ENCODE peak calls at places on chromosomes 7 and 10, in nine cellular contexts. T, Q, O, B, V, M, X, U and Y are unnamed samples.

GRCh38 chr7:122628651-122629411 is 70.1 kb downstream of the RNF133 start:
- DNase-seq in T (peak), Q (peak), O (no peak), B (no peak), V (no peak), M (no peak), X (no peak), U (no peak), Y (no peak)

GRCh38 chr10:23571884-23572283 is 133.0 kb downstream of the OTUD1 start:
- DNase-seq in T (no peak), Q (no peak), O (no peak), B (no peak), V (no peak), M (no peak), X (no peak), U (no peak), Y (no peak)

GRCh38 chr10:22874189-22874854 is 53.5 kb upstream of the ARMC3 start:
- DNase-seq in T (no peak), Q (no peak), O (no peak), B (no peak), V (peak), M (no peak), X (no peak), U (no peak), Y (no peak)

GRCh38 chr10:14779053-14779649 is 4.5 kb upstream of the FAM107B start:
- DNase-seq in T (no peak), Q (peak), O (no peak), B (no peak), V (no peak), M (no peak), X (no peak), U (no peak), Y (peak)

GRCh38 chr7:100588438-100588837 is 2.3 kb downstream of the FBXO24 start:
- DNase-seq in T (peak), Q (no peak), O (no peak), B (no peak), V (no peak), M (peak), X (peak), U (no peak), Y (no peak)

GRCh38 chr10:71840177-71840711 is 10.8 kb downstream of the PSAP start:
- DNase-seq in T (peak), Q (peak), O (no peak), B (no peak), V (peak), M (no peak), X (no peak), U (peak), Y (peak)

GRCh38 chr10:110457851-110458582 is 39.7 kb upstream of the DUSP5 start:
- DNase-seq in T (no peak), Q (no peak), O (no peak), B (no peak), V (no peak), M (no peak), X (peak), U (no peak), Y (no peak)

GRCh38 chr7:129771928-129772479 is 160.5 kb downstream of the NRF1 start:
- DNase-seq in T (no peak), Q (no peak), O (no peak), B (no peak), V (no peak), M (no peak), X (peak), U (no peak), Y (no peak)

GRCh38 chr7:20217193-20217948 is at the start of gene MACC1:
- DNase-seq in T (peak), Q (no peak), O (no peak), B (no peak), V (no peak), M (no peak), X (peak), U (peak), Y (no peak)

GRCh38 chr7:98297619-98298286 is 16.3 kb downstream of the BRI3 start:
- DNase-seq in T (no peak), Q (no peak), O (no peak), B (no peak), V (no peak), M (no peak), X (no peak), U (no peak), Y (no peak)

GRCh38 chr7:50555594-50556140 is 9.5 kb downstream of the DDC start:
- DNase-seq in T (no peak), Q (no peak), O (no peak), B (no peak), V (no peak), M (no peak), X (no peak), U (no peak), Y (no peak)

GRCh38 chr7:70574314-70574713 is 557.6 kb upstream of the GALNT17 start:
- DNase-seq in T (no peak), Q (no peak), O (no peak), B (no peak), V (no peak), M (no peak), X (no peak), U (no peak), Y (no peak)

GRCh38 chr10:33139191-33139646 is 181.2 kb upstream of the ITGB1 start:
- DNase-seq in T (no peak), Q (no peak), O (no peak), B (no peak), V (no peak), M (no peak), X (no peak), U (no peak), Y (no peak)

GRCh38 chr7:711967-712600 is 14.4 kb upstream of the DNAAF5 start:
- DNase-seq in T (no peak), Q (no peak), O (no peak), B (no peak), V (no peak), M (no peak), X (peak), U (no peak), Y (no peak)

GRCh38 chr10:64093304-64093703 is 572.1 kb downstream of the REEP3 start:
- DNase-seq in T (no peak), Q (no peak), O (no peak), B (no peak), V (no peak), M (no peak), X (no peak), U (no peak), Y (no peak)

GRCh38 chr7:135536160-135536559 is 21.6 kb upstream of the NUP205 start:
- DNase-seq in T (no peak), Q (no peak), O (no peak), B (no peak), V (no peak), M (no peak), X (no peak), U (no peak), Y (peak)

GRCh38 chr7:7183061-7183832 is 903 bp downstream of the C1GALT1 start:
- DNase-seq in T (peak), Q (no peak), O (no peak), B (peak), V (peak), M (no peak), X (peak), U (no peak), Y (peak)

GRCh38 chr7:152202056-152202455 is 176.6 kb downstream of the GALNT11 start:
- DNase-seq in T (no peak), Q (peak), O (no peak), B (no peak), V (no peak), M (no peak), X (no peak), U (no peak), Y (no peak)

GRCh38 chr7:94008537-94008936 is 4.4 kb upstream of the BET1 start:
- DNase-seq in T (peak), Q (peak), O (no peak), B (no peak), V (no peak), M (no peak), X (no peak), U (no peak), Y (no peak)

GRCh38 chr10:114821293-114821914 is at the start of gene FHIP2A:
- DNase-seq in T (peak), Q (peak), O (no peak), B (peak), V (peak), M (peak), X (peak), U (peak), Y (peak)

GRCh38 chr7:120984406-120984805 is 4.1 kb upstream of the CPED1 start:
- DNase-seq in T (no peak), Q (no peak), O (no peak), B (no peak), V (no peak), M (no peak), X (no peak), U (no peak), Y (peak)